ENCODE peak calls at places on chromosome 11, in nine cellular contexts. E, D, X, Q, M, Z, V, J and A are unnamed samples.

GRCh38 chr11:14818779-14819178 is 73.3 kb downstream of the CYP2R1 start:
- DNase-seq in J (no peak), Z (no peak), D (no peak), V (no peak), X (no peak), Q (no peak), E (no peak), M (no peak), A (no peak)

GRCh38 chr11:27619039-27619438 is 81.2 kb downstream of the BDNF start:
- DNase-seq in Z (no peak), J (no peak), V (no peak), D (no peak), Q (no peak), M (no peak), X (peak), E (no peak), A (no peak)

GRCh38 chr11:13119361-13119760 is 110.2 kb downstream of the RASSF10 start:
- DNase-seq in Z (no peak), M (peak), V (no peak), E (no peak), J (no peak), Q (no peak), X (peak), D (no peak), A (no peak)

GRCh38 chr11:11215944-11216343 is 137.1 kb downstream of the CSNK2A3 start:
- DNase-seq in D (no peak), X (no peak), V (peak), J (no peak), Z (no peak), E (no peak), M (no peak), Q (no peak), A (no peak)

GRCh38 chr11:1791912-1792311 is 28.2 kb upstream of the CTSD start:
- DNase-seq in D (peak), M (no peak), Q (no peak), Z (peak), E (no peak), V (no peak), X (no peak), J (no peak), A (no peak)

GRCh38 chr11:107265591-107265990 is 192.0 kb downstream of the CWF19L2 start:
- DNase-seq in X (no peak), Z (no peak), V (no peak), E (no peak), D (no peak), J (no peak), M (no peak), Q (no peak), A (no peak)

GRCh38 chr11:95132956-95133355 is 43.3 kb downstream of the ENDOD1 start:
- DNase-seq in X (no peak), V (no peak), Z (peak), E (no peak), M (no peak), D (peak), J (no peak), Q (no peak), A (no peak)

GRCh38 chr11:35367491-35367890 is 51.9 kb downstream of the SLC1A2 start:
- DNase-seq in Q (no peak), J (peak), M (peak), Z (no peak), D (no peak), V (no peak), E (peak), X (peak), A (no peak)

GRCh38 chr11:1484716-1485503 is 1.7 kb downstream of the MOB2 start:
- DNase-seq in X (no peak), J (no peak), Z (no peak), D (no peak), V (no peak), M (no peak), Q (no peak), E (no peak), A (no peak)

GRCh38 chr11:11148104-11148509 is 204.9 kb downstream of the CSNK2A3 start:
- DNase-seq in Z (peak), X (peak), Q (no peak), J (peak), V (peak), M (peak), E (peak), D (peak), A (no peak)

GRCh38 chr11:34208266-34209135 is 103.1 kb downstream of the NAT10 start:
- DNase-seq in J (no peak), Z (no peak), M (no peak), Q (no peak), V (peak), X (peak), D (no peak), E (peak), A (no peak)

GRCh38 chr11:132395434-132395833 is 1025.0 kb downstream of the NTM start:
- DNase-seq in M (no peak), Z (no peak), J (no peak), Q (no peak), X (no peak), D (no peak), E (no peak), V (no peak), A (no peak)

GRCh38 chr11:4018641-4019040 is 76.0 kb upstream of the RRM1 start:
- DNase-seq in V (no peak), Z (no peak), M (peak), E (no peak), Q (no peak), X (no peak), D (no peak), J (no peak), A (no peak)

GRCh38 chr11:61616443-61616842 is 35.6 kb upstream of the SYT7 start:
- DNase-seq in E (peak), D (no peak), J (peak), Z (no peak), X (peak), M (peak), V (no peak), Q (no peak), A (no peak)

GRCh38 chr11:15976433-15977045 is 379.8 kb downstream of the SOX6 start:
- DNase-seq in Q (no peak), D (no peak), V (no peak), X (peak), M (peak), E (peak), J (no peak), Z (no peak), A (no peak)

GRCh38 chr11:122711362-122711761 is 55.8 kb downstream of the UBASH3B start:
- DNase-seq in V (no peak), J (no peak), D (no peak), M (peak), Z (no peak), X (no peak), Q (no peak), E (no peak), A (no peak)

GRCh38 chr11:46414466-46414796 is 22.9 kb upstream of the CHRM4 start:
- DNase-seq in D (no peak), V (no peak), Z (no peak), X (no peak), M (no peak), Q (no peak), E (no peak), J (no peak), A (no peak)

GRCh38 chr11:86803641-86804040 is 3.3 kb downstream of the PRSS23 start:
- DNase-seq in V (no peak), D (no peak), X (no peak), J (no peak), E (peak), M (no peak), Z (no peak), Q (no peak), A (no peak)

GRCh38 chr11:125842319-125842948 is 9.3 kb downstream of the PATE4 start:
- DNase-seq in D (no peak), M (no peak), Z (no peak), E (no peak), J (no peak), V (no peak), X (no peak), Q (no peak), A (no peak)

GRCh38 chr11:112949781-112950575 is 11.2 kb upstream of the NCAM1 start:
- DNase-seq in X (no peak), V (no peak), M (no peak), E (no peak), Q (no peak), D (no peak), Z (no peak), J (no peak), A (no peak)

GRCh38 chr11:69120096-69120875 is 35.4 kb upstream of the SMIM38 start:
- DNase-seq in Z (no peak), M (no peak), V (no peak), X (no peak), J (no peak), E (no peak), D (no peak), Q (no peak), A (no peak)

GRCh38 chr11:413120-414081 is 1.4 kb downstream of the SIGIRR start:
- DNase-seq in M (no peak), Z (no peak), E (no peak), V (peak), J (no peak), D (peak), X (no peak), Q (no peak), A (no peak)

GRCh38 chr11:32062540-32062939 is 28.3 kb upstream of the RCN1 start:
- DNase-seq in M (no peak), X (no peak), D (no peak), E (no peak), V (no peak), Q (no peak), Z (no peak), J (no peak), A (no peak)

GRCh38 chr11:100918551-100919500 is 210.8 kb downstream of the PGR start:
- DNase-seq in Z (peak), Q (no peak), J (peak), V (peak), X (peak), M (no peak), E (peak), D (peak), A (no peak)

GRCh38 chr11:134613646-134614045 is 201.6 kb upstream of the B3GAT1 start:
- DNase-seq in Z (no peak), J (no peak), Q (no peak), D (no peak), V (no peak), M (no peak), X (no peak), E (no peak), A (no peak)

GRCh38 chr11:2489103-2489502 is 44.3 kb downstream of the KCNQ1 start:
- DNase-seq in Q (no peak), X (no peak), Z (no peak), D (no peak), E (no peak), V (no peak), M (no peak), J (no peak), A (no peak)

GRCh38 chr11:76566811-76567210 is 103.7 kb downstream of the LRRC32 start:
- DNase-seq in Z (no peak), X (no peak), J (no peak), Q (no peak), D (no peak), E (no peak), M (peak), V (no peak), A (no peak)

GRCh38 chr11:107275632-107276031 is 182.0 kb downstream of the CWF19L2 start:
- DNase-seq in V (no peak), J (no peak), Z (no peak), M (no peak), D (no peak), X (no peak), E (no peak), Q (no peak), A (no peak)

GRCh38 chr11:47766363-47767227 is 546 bp downstream of the FNBP4 start:
- DNase-seq in E (peak), D (peak), M (peak), J (peak), Q (no peak), Z (peak), V (peak), X (peak), A (peak)

GRCh38 chr11:128400382-128401203 is 186.8 kb downstream of the ETS1 start:
- DNase-seq in Q (no peak), D (no peak), V (no peak), X (peak), M (no peak), E (no peak), Z (no peak), J (peak), A (no peak)

DNA sequence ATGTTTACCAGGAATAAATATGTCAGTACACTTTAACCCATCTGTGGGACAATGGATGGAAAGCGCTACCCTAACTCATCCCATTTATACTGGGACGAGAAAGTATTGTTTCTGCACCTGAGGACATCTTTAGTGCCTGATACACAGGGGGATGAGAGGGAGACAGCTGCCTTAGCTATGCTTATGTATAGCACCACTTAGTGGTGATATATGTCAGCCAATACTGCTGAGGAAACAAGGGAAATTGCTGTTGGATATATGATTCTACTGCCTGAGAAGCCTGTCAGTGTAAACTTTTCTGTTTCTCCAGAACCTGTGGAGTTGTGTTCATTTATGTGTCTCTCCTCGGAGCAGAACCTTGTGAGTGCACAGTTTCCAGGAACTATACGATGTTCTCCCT is 13.3 kb upstream of the CEP295 start:
- DNase-seq in D (no peak), Q (no peak), E (peak), M (peak), J (peak), V (no peak), X (peak), Z (no peak), A (no peak)
- TF ChIP-seq CTCF in D (peak), Q (peak), E (peak), M (peak), J (peak), V (no peak), X (peak), Z (no peak), A (peak)

GRCh38 chr11:36609383-36609782 is 11.3 kb upstream of the RAG2 start:
- DNase-seq in Q (no peak), X (no peak), E (no peak), V (no peak), D (no peak), M (no peak), Z (no peak), J (no peak), A (no peak)
- TF ChIP-seq CTCF in Q (no peak), X (no peak), E (no peak), V (no peak), D (no peak), M (no peak), Z (no peak), J (no peak), A (no peak)

GRCh38 chr11:41431784-41432183 is 27.7 kb downstream of the LRRC4C start:
- DNase-seq in J (no peak), V (peak), M (no peak), E (no peak), X (no peak), Z (no peak), D (no peak), Q (no peak), A (no peak)
- TF ChIP-seq CTCF in J (peak), V (peak), M (peak), E (peak), X (peak), Z (no peak), D (no peak), Q (no peak), A (peak)

DNA sequence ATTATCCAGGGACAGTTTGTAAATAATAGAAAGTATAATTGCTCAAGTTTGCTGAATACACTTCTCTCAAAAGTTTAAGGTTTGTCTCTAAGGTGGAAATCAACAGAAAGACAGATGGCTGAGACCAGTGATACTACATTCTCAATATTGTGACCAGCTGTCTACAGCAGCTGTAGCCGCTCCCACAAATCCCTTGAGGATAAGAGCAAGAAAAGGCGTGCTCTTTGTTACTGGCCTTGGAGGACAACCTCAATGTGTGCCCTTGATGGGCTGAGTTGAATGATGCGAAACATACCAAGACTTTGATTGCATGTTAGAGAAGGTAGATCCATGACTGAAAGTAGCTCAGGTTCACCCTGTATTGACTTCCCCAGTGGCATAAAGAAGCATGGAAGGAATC is 6.1 kb downstream of the OR6M1 start:
- DNase-seq in V (no peak), Q (no peak), E (peak), Z (no peak), J (no peak), M (no peak), X (no peak), D (no peak), A (no peak)
- TF ChIP-seq CTCF in V (no peak), Q (no peak), E (no peak), Z (no peak), J (no peak), M (no peak), X (no peak), D (no peak), A (no peak)